ENCODE peak calls at places on chromosomes 3 and 15, in five cellular contexts. F is smooth muscle cell of the brain vasculature, O is nephron progenitor cell, T is NCI-H460, N is Peyer's patch. Z is an unnamed sample.

GRCh38 chr3:123871946-123872345 is 12.2 kb downstream of the MYLK start:
- DNase-seq in O (no peak), T (no peak), F (no peak), N (no peak), Z (no peak)

GRCh38 chr3:154050766-154051165 is 70.4 kb upstream of the ARHGEF26 start:
- DNase-seq in F (no peak), O (no peak), T (no peak), N (no peak), Z (no peak)

GRCh38 chr3:41158947-41159346 is 40.4 kb upstream of the CTNNB1 start:
- DNase-seq in O (no peak), F (no peak), N (no peak), T (no peak), Z (no peak)

GRCh38 chr15:67187351-67187854 is 67.1 kb downstream of the AAGAB start:
- DNase-seq in F (no peak), O (no peak), T (no peak), N (no peak), Z (no peak)

GRCh38 chr3:123657578-123657977 is 72.7 kb upstream of the HACD2 start:
- DNase-seq in T (no peak), N (no peak), F (no peak), O (no peak), Z (no peak)

GRCh38 chr15:58357529-58358476 is 74.0 kb upstream of the LIPC start:
- DNase-seq in N (no peak), F (no peak), T (no peak), O (no peak), Z (no peak)

GRCh38 chr3:11568503-11569155 is 75.1 kb downstream of the VGLL4 start:
- DNase-seq in F (no peak), O (no peak), N (no peak), T (no peak), Z (no peak)

GRCh38 chr15:74543043-74543422 is 2.0 kb downstream of the ARID3B start:
- DNase-seq in O (no peak), T (no peak), N (no peak), F (no peak), Z (no peak)

GRCh38 chr3:65449841-65450416 is 588.8 kb downstream of the MAGI1 start:
- DNase-seq in T (no peak), O (no peak), F (no peak), N (no peak), Z (no peak)

GRCh38 chr3:53170325-53171108 is 9.5 kb downstream of the PRKCD start:
- DNase-seq in N (peak), F (no peak), O (no peak), T (no peak), Z (no peak)

GRCh38 chr3:130662407-130663028 is 84.1 kb downstream of the PIK3R4 start:
- DNase-seq in T (no peak), O (no peak), F (no peak), N (no peak), Z (no peak)

GRCh38 chr3:8739757-8740508 is 6.3 kb downstream of the CAV3 start:
- DNase-seq in N (no peak), T (no peak), F (no peak), O (no peak), Z (no peak)

GRCh38 chr15:37034835-37035234 is 65.5 kb downstream of the MEIS2 start:
- DNase-seq in T (no peak), F (no peak), O (no peak), N (no peak), Z (no peak)

GRCh38 chr3:44066806-44067205 is 174.9 kb upstream of the TOPAZ1 start:
- DNase-seq in O (no peak), F (no peak), N (no peak), T (no peak), Z (no peak)

GRCh38 chr15:87916208-87916607 is 340.3 kb downstream of the NTRK3 start:
- DNase-seq in O (no peak), N (no peak), T (no peak), F (no peak), Z (no peak)

GRCh38 chr15:56832125-56832524 is 86.3 kb upstream of the TCF12 start:
- DNase-seq in O (no peak), F (no peak), T (no peak), N (no peak), Z (no peak)